ENCODE peak calls at places on chromosomes 13 and 19, in seven cellular contexts. V, K, W, Z, M, L and B are unnamed samples.

GRCh38 chr13:39675904-39676303 is 20.4 kb downstream of the COG6 start:
- DNase-seq in L (no peak), Z (no peak), M (no peak), V (no peak), W (peak), K (no peak), B (no peak)

GRCh38 chr13:74026753-74027152 is 107.5 kb downstream of the KLF12 start:
- DNase-seq in W (peak), L (no peak), M (no peak), Z (no peak), V (no peak), K (no peak), B (peak)

GRCh38 chr19:2142173-2142829 is 9.1 kb downstream of the AP3D1 start:
- DNase-seq in K (no peak), V (no peak), W (no peak), Z (no peak), M (no peak), L (no peak), B (no peak)

GRCh38 chr19:9945319-9945966 is 9.1 kb upstream of the OLFM2 start:
- DNase-seq in L (no peak), V (peak), K (peak), M (peak), Z (no peak), W (peak), B (no peak)

GRCh38 chr13:97257228-97257755 is 35.2 kb downstream of the MBNL2 start:
- DNase-seq in K (no peak), V (no peak), Z (no peak), M (no peak), L (no peak), W (no peak), B (no peak)

GRCh38 chr19:18490719-18491118 is 31.2 kb downstream of the ELL start:
- DNase-seq in M (no peak), L (no peak), W (no peak), V (no peak), Z (no peak), K (no peak), B (no peak)

GRCh38 chr19:47056416-47056815 is 8.0 kb upstream of the TMEM160 start:
- DNase-seq in M (no peak), L (no peak), V (no peak), K (no peak), W (no peak), Z (no peak), B (no peak)

GRCh38 chr19:55460670-55461258 is 678 bp downstream of the ISOC2 start:
- DNase-seq in Z (peak), L (peak), K (peak), M (peak), V (peak), W (peak), B (no peak)

GRCh38 chr19:18894254-18895037 is 1.5 kb downstream of the CERS1 start:
- DNase-seq in Z (peak), V (no peak), L (no peak), M (peak), W (no peak), K (peak), B (no peak)

GRCh38 chr19:51138549-51138979 is 3.5 kb upstream of the SIGLEC7 start:
- DNase-seq in W (no peak), K (peak), M (no peak), L (peak), V (peak), Z (no peak), B (no peak)